ENCODE peak calls at places on chromosome 16, in four cellular contexts. D is GM20000, R is neural crest cell, L is choroid plexus epithelial cell. S is an unnamed sample.

GRCh38 chr16:1839554-1839953 is 12.5 kb downstream of the FAHD1 start:
- DNase-seq in D (no peak), R (no peak), L (peak; percentile 79), S (no peak)

GRCh38 chr16:841455-842060 is 41.0 kb upstream of the GNG13 start:
- DNase-seq in D (no peak), R (no peak), L (no peak), S (no peak)

GRCh38 chr16:68993885-68994284 is 111.6 kb upstream of the HAS3 start:
- DNase-seq in D (no peak), R (no peak), L (peak; percentile 89), S (no peak)

GRCh38 chr16:79098897-79099296 is 501.6 kb downstream of the MAF start:
- DNase-seq in D (no peak), R (no peak), L (no peak), S (no peak)

GRCh38 chr16:53090591-53091507 is 36.1 kb downstream of the CHD9 start:
- DNase-seq in D (peak; percentile 56), R (no peak), L (peak; percentile 99), S (no peak)

GRCh38 chr16:1173778-1174451 is 21.0 kb downstream of the CACNA1H start:
- DNase-seq in D (no peak), R (no peak), L (no peak), S (no peak)

GRCh38 chr16:83392743-83393142 is 415.0 kb upstream of the HSBP1 start:
- DNase-seq in D (no peak), R (no peak), L (no peak), S (no peak)

GRCh38 chr16:4693956-4694663 is 748 bp downstream of the NUDT16L1 start:
- DNase-seq in D (peak; percentile 88), R (no peak), L (peak; percentile 72), S (peak; percentile 72)

GRCh38 chr16:11597737-11598136 is 11.0 kb upstream of the LITAF start:
- DNase-seq in D (no peak), R (no peak), L (peak; percentile 51), S (no peak)

GRCh38 chr16:79165541-79165940 is 435.0 kb downstream of the MAF start:
- DNase-seq in D (no peak), R (no peak), L (no peak), S (no peak)

GRCh38 chr16:8924214-8924613 is 39.5 kb downstream of the USP7 start:
- DNase-seq in D (no peak), R (no peak), L (peak; percentile 34), S (no peak)

DNA sequence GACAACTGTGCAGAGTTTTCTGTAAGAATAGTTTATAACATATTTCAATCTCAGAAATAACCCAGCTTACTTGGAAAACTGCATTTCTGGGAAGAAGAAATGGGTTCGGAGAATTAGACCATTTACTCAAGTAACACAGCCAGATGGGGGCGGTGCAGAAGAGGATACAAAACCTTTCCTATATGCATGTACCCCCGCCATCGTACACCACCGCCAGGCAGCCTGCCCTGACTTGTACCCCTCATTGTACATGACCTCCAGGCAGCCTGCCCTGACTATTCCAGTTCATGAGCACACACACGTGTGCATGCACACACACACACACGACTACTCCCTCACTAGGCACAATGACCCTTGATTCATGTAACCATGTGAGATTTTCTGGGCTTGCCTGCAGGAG is 154.0 kb downstream of the C16orf78 start:
- DNase-seq in D (no peak), R (no peak), L (peak; percentile 31), S (no peak)
- TF ChIP-seq CTCF in D (no peak), R (no peak), L (peak; percentile 27), S (no peak)

DNA sequence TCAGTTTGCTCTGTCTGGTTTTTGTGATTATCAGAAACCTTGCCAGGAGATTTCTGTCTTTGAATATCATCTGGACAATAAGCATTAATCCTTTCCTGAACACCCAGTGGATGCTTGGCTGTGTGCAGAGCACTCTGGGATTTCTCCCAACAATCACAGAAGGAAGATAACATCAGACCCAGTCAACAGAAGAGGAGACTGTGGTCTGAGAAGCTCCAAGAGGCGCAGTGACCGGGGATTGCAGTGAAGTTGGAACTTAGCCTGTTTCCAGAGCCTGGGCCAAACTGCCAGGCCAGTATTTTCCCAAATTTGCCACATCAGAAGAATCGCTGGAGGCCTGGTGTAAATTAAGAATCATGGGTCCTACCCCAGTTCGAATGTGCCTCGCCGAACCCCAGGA is 264.7 kb downstream of the C16orf95 start:
- DNase-seq in D (no peak), R (no peak), L (no peak), S (no peak)
- TF ChIP-seq CTCF in D (no peak), R (no peak), L (no peak), S (no peak)

DNA sequence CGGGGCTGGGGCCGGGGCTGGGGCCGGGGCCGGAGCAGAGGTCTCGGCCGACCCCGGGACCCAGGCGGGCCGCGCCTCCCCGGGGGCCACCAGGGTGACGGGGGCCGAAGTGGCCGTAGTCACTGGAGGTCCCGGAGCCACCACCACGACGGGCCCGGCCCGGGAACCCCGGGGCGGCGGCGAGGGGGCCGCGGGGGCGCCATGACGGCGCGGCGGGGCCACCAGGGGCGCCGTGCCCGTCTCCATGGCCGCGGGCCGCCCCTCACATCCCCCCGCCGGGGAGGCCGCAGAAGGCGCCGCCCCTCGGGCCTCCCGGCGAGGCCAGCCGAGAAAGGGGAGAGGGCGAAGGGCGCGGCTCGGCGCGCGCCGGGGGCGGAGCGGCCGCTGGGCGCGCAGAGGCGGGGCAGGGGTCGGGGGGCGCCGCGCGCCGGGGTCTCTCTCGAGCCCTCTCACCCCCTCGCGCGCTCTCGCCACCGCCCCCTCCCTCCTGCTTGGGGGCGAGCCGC is 303 bp downstream of the TBC1D10B start:
- DNase-seq in D (no peak), R (no peak), L (no peak), S (no peak)
- TF ChIP-seq CTCF in D (no peak), R (peak; percentile 38), L (no peak), S (peak; percentile 50)

DNA sequence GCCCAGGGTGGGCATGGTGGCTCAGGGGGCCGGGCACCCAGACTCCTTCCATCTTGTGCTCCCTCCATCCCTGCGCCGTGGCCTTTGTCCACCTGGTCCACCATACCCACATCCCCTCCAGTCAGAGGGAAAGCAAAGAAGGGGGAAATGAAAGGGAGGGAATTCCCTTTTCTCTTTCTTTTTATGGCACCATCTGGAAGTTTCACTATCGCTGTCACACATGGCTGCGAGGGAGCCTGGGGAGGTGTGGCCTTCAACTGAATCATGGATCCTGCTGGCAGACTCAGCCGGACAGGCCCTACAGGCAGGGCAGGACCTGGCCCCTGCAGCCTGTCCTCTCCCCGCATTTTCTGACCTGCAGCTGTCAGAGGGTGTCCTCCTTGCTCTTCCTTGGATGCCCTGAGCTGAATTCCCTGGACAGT is 6.2 kb downstream of the SLC12A3 start:
- DNase-seq in D (peak; percentile 62), R (no peak), L (peak; percentile 60), S (no peak)
- TF ChIP-seq CTCF in D (no peak), R (no peak), L (no peak), S (no peak)

DNA sequence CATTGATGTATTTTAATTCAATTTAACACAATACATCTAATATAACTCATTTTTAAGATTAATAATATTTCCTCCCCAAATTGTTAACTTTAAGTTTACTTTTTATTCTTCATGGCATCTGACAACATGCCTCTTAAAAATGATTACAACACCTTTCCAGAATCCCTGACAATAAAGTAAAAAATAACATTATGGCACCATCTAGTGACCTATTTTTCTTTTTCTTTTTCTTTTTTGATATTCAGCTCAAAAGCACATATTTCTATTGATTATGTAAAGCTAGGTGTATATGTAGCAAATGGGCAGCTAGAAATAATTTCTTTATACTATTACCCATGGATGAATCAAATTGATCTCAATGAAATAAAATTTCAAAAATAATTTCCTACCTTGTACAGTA is 834.3 kb upstream of the CDH8 start:
- DNase-seq in D (no peak), R (no peak), L (no peak), S (no peak)
- TF ChIP-seq CTCF in D (no peak), R (peak; percentile 47), L (no peak), S (peak; percentile 63)